ENCODE peak calls at places on chromosomes 5 and 9, in seven cellular contexts. J is GM23248; C is amygdala; U is T-helper 9 cell; V is iPS-NIHi11; H is activated CD4-positive, alpha-beta T cell treated with anti-CD3 and anti-CD28 coated beads for 48 hours; O is posterior cingulate gyrus. G is an unnamed sample.

GRCh38 chr9:81112638-81113037 is 576.7 kb downstream of the TLE1 start:
- DNase-seq in U (no peak), C (peak), H (no peak), J (no peak), V (no peak), O (no peak), G (no peak)

GRCh38 chr5:115457574-115457973 is 87.0 kb downstream of the FEM1C start:
- DNase-seq in V (no peak), U (no peak), J (no peak), O (no peak), C (no peak), H (no peak), G (no peak)

GRCh38 chr5:171340042-171340441 is 31.0 kb downstream of the TLX3 start:
- DNase-seq in H (no peak), C (no peak), O (no peak), U (no peak), V (no peak), J (no peak), G (no peak)

GRCh38 chr5:127400524-127400923 is 109.9 kb downstream of the MEGF10 start:
- DNase-seq in V (no peak), O (no peak), J (no peak), U (no peak), H (no peak), C (no peak), G (no peak)

GRCh38 chr5:10306114-10306513 is 1.6 kb downstream of the CMBL start:
- DNase-seq in U (no peak), H (no peak), O (no peak), C (no peak), V (no peak), J (no peak), G (no peak)

GRCh38 chr5:34490501-34491250 is 165.5 kb upstream of the RAI14 start:
- DNase-seq in O (no peak), V (peak), C (no peak), H (no peak), J (peak), U (no peak), G (no peak)

GRCh38 chr5:175321927-175322532 is 122.0 kb downstream of the DRD1 start:
- DNase-seq in H (peak), V (peak), U (no peak), C (no peak), J (peak), O (no peak), G (no peak)

GRCh38 chr5:43050384-43050783 is 10.3 kb upstream of the ANXA2R start:
- DNase-seq in H (no peak), J (no peak), C (no peak), U (no peak), V (no peak), O (no peak), G (no peak)

GRCh38 chr5:104909803-104910202 is 1347.2 kb upstream of the NUDT12 start:
- DNase-seq in V (no peak), C (no peak), O (no peak), H (no peak), U (no peak), J (no peak), G (no peak)